ENCODE peak calls at places on chromosomes 11 and 22, in eight cellular contexts. O is DMS53; C is AML-193; T is left cardiac atrium; E is tibial nerve; I is stimulated activated CD8-positive, alpha-beta memory T cell treated with anti-CD3 and anti-CD28 coated beads, Interleukin-7, amount 100 ng/mL, for 1 hour; V is ascending aorta; P is colonic mucosa. K is an unnamed sample.

GRCh38 chr11:125327494-125328130 is 163.1 kb downstream of the PKNOX2 start:
- DNase-seq in O (no peak), C (no peak), T (no peak), E (no peak), I (no peak), V (peak), P (no peak), K (no peak)

GRCh38 chr11:119473226-119473625 is 50.3 kb upstream of the THY1 start:
- DNase-seq in O (no peak), C (no peak), T (no peak), E (no peak), I (no peak), V (no peak), P (no peak), K (no peak)

GRCh38 chr11:117316197-117316961 is at the start of gene BACE1:
- DNase-seq in O (peak), C (no peak), T (peak), E (peak), I (no peak), V (peak), P (peak), K (peak)

GRCh38 chr11:29916040-29916439 is 100.8 kb downstream of the KCNA4 start:
- DNase-seq in O (no peak), C (no peak), T (no peak), E (no peak), I (no peak), V (no peak), P (no peak), K (no peak)

GRCh38 chr11:115008774-115009173 is 330.4 kb downstream of the NXPE2 start:
- DNase-seq in O (no peak), C (no peak), T (no peak), E (no peak), I (no peak), V (no peak), P (no peak), K (no peak)

GRCh38 chr11:27722117-27722844 is 22.0 kb upstream of the BDNF start:
- DNase-seq in O (peak), C (no peak), T (no peak), E (no peak), I (no peak), V (no peak), P (no peak), K (no peak)

GRCh38 chr11:61912530-61912898 is 4.9 kb downstream of the RAB3IL1 start:
- DNase-seq in O (no peak), C (peak), T (no peak), E (no peak), I (no peak), V (peak), P (peak), K (no peak)

GRCh38 chr11:71342116-71342515 is 89.7 kb upstream of the SHANK2 start:
- DNase-seq in O (no peak), C (no peak), T (no peak), E (no peak), I (no peak), V (no peak), P (no peak), K (no peak)

GRCh38 chr11:105333153-105333552 is 193.6 kb upstream of the CARD18 start:
- DNase-seq in O (no peak), C (no peak), T (no peak), E (no peak), I (no peak), V (no peak), P (no peak), K (no peak)

GRCh38 chr11:113778111-113778910 is 1.3 kb upstream of the CLDN25 start:
- DNase-seq in O (no peak), C (no peak), T (no peak), E (no peak), I (no peak), V (peak), P (no peak), K (no peak)

GRCh38 chr11:12216542-12217422 is 106.4 kb downstream of the MICAL2 start:
- DNase-seq in O (peak), C (no peak), T (peak), E (no peak), I (no peak), V (no peak), P (peak), K (no peak)

GRCh38 chr11:71537537-71537936 is 288 bp upstream of the KRTAP5-8 start:
- DNase-seq in O (peak), C (no peak), T (no peak), E (no peak), I (no peak), V (no peak), P (no peak), K (no peak)

GRCh38 chr11:78414321-78415051 is 3.1 kb downstream of the GAB2 start:
- DNase-seq in O (peak), C (peak), T (no peak), E (no peak), I (no peak), V (no peak), P (no peak), K (no peak)

GRCh38 chr11:14854057-14854456 is 38.0 kb downstream of the CYP2R1 start:
- DNase-seq in O (no peak), C (no peak), T (no peak), E (no peak), I (no peak), V (no peak), P (no peak), K (no peak)

GRCh38 chr11:73225001-73225686 is 7.1 kb downstream of the P2RY2 start:
- DNase-seq in O (no peak), C (no peak), T (no peak), E (no peak), I (no peak), V (no peak), P (no peak), K (peak)

GRCh38 chr11:125517116-125517804 is 21.2 kb upstream of the FEZ1 start:
- DNase-seq in O (peak), C (no peak), T (peak), E (no peak), I (no peak), V (no peak), P (no peak), K (no peak)

GRCh38 chr22:32900856-32901255 is 99.4 kb downstream of the TIMP3 start:
- DNase-seq in O (no peak), C (no peak), T (no peak), E (no peak), I (no peak), V (no peak), P (no peak), K (no peak)

GRCh38 chr11:100557830-100558611 is 129.1 kb upstream of the ARHGAP42 start:
- DNase-seq in O (no peak), C (no peak), T (no peak), E (no peak), I (no peak), V (no peak), P (no peak), K (no peak)

GRCh38 chr22:28148816-28149465 is 229.9 kb upstream of the PITPNB start:
- DNase-seq in O (no peak), C (no peak), T (no peak), E (no peak), I (no peak), V (no peak), P (no peak), K (no peak)

GRCh38 chr11:8384199-8384821 is 120.6 kb upstream of the LMO1 start:
- DNase-seq in O (peak), C (no peak), T (no peak), E (no peak), I (no peak), V (peak), P (no peak), K (no peak)

GRCh38 chr22:44931077-44931540 is 78.7 kb downstream of the PHF21B start:
- DNase-seq in O (no peak), C (no peak), T (peak), E (no peak), I (no peak), V (no peak), P (no peak), K (no peak)

GRCh38 chr22:46077669-46078099 is 72.6 kb upstream of the PPARA start:
- DNase-seq in O (no peak), C (no peak), T (peak), E (no peak), I (no peak), V (peak), P (no peak), K (no peak)

GRCh38 chr22:20196094-20196840 is 45.4 kb upstream of the CCDC188 start:
- DNase-seq in O (no peak), C (no peak), T (no peak), E (no peak), I (no peak), V (no peak), P (no peak), K (no peak)

GRCh38 chr11:45807792-45808238 is 2.9 kb downstream of the SLC35C1 start:
- DNase-seq in O (no peak), C (no peak), T (no peak), E (no peak), I (no peak), V (peak), P (no peak), K (peak)